ENCODE peak calls at places on chromosomes 13 and 19, in four cellular contexts. One of them, this sample, is unnamed. For H3K4me1 and H3K36me3, the result is how much of the 10 kb centered on the place peaks cover.

GRCh38 chr13:98033277-98034247 is 80.1 kb downstream of the IPO5 start:
- DNase-seq in mucosa of descending colon: no peak
- DNase-seq in fibroblast of lung: peak
- DNase-seq in tibial artery: no peak
- DNase-seq in this sample: peak

GRCh38 chr13:43405457-43405856 is 381.3 kb downstream of the ENOX1 start:
- DNase-seq in mucosa of descending colon: no peak
- DNase-seq in fibroblast of lung: peak
- DNase-seq in tibial artery: no peak
- DNase-seq in this sample: no peak

GRCh38 chr19:16106121-16106520 is 5.6 kb upstream of the RAB8A start:
- DNase-seq in mucosa of descending colon: no peak
- DNase-seq in fibroblast of lung: peak
- DNase-seq in tibial artery: no peak
- DNase-seq in this sample: no peak

GRCh38 chr19:49356382-49356781 is 5.8 kb downstream of the TEAD2 start:
- DNase-seq in mucosa of descending colon: no peak
- DNase-seq in fibroblast of lung: no peak
- DNase-seq in tibial artery: no peak
- DNase-seq in this sample: no peak

GRCh38 chr13:90652036-90652435 is 695.5 kb upstream of the MIR17HG start:
- DNase-seq in mucosa of descending colon: no peak
- DNase-seq in fibroblast of lung: no peak
- DNase-seq in tibial artery: no peak
- DNase-seq in this sample: no peak

GRCh38 chr13:106151056-106151699 is 384.3 kb downstream of the EFNB2 start:
- DNase-seq in mucosa of descending colon: no peak
- DNase-seq in fibroblast of lung: peak
- DNase-seq in tibial artery: no peak
- DNase-seq in this sample: peak

GRCh38 chr19:3606690-3607289 is at the start of gene TBXA2R:
- DNase-seq in mucosa of descending colon: no peak
- DNase-seq in fibroblast of lung: peak
- DNase-seq in tibial artery: peak
- DNase-seq in this sample: no peak

GRCh38 chr19:15279326-15279904 is 47.2 kb upstream of the EPHX3 start:
- DNase-seq in mucosa of descending colon: no peak
- DNase-seq in fibroblast of lung: no peak
- DNase-seq in tibial artery: no peak
- DNase-seq in this sample: no peak

GRCh38 chr19:10861118-10861651 is 10.2 kb upstream of the CARM1 start:
- DNase-seq in mucosa of descending colon: no peak
- DNase-seq in fibroblast of lung: no peak
- DNase-seq in tibial artery: no peak
- DNase-seq in this sample: peak

GRCh38 chr13:21086929-21087328 is 25.5 kb upstream of the LATS2 start:
- DNase-seq in mucosa of descending colon: no peak
- DNase-seq in fibroblast of lung: no peak
- DNase-seq in tibial artery: no peak
- DNase-seq in this sample: no peak

GRCh38 chr13:98972059-98972458 is 5.8 kb downstream of the DOCK9 start:
- DNase-seq in mucosa of descending colon: no peak
- DNase-seq in fibroblast of lung: no peak
- DNase-seq in tibial artery: no peak
- DNase-seq in this sample: no peak

GRCh38 chr13:109148243-109148642 is 518.8 kb downstream of the MYO16 start:
- DNase-seq in mucosa of descending colon: no peak
- DNase-seq in fibroblast of lung: peak
- DNase-seq in tibial artery: no peak
- DNase-seq in this sample: no peak

GRCh38 chr13:26220575-26220974 is 1.5 kb downstream of the RNF6 start:
- DNase-seq in mucosa of descending colon: no peak
- DNase-seq in fibroblast of lung: peak
- DNase-seq in tibial artery: no peak
- DNase-seq in this sample: no peak

GRCh38 chr13:97977376-97977705 is 23.9 kb downstream of the IPO5 start:
- DNase-seq in mucosa of descending colon: no peak
- DNase-seq in fibroblast of lung: peak
- DNase-seq in tibial artery: no peak
- DNase-seq in this sample: peak

GRCh38 chr13:45989607-45990006 is 62.9 kb downstream of the ZC3H13 start:
- DNase-seq in mucosa of descending colon: no peak
- DNase-seq in fibroblast of lung: peak
- DNase-seq in tibial artery: no peak
- DNase-seq in this sample: no peak

GRCh38 chr13:74145249-74145970 is 11.2 kb upstream of the KLF12 start:
- DNase-seq in mucosa of descending colon: no peak
- DNase-seq in fibroblast of lung: peak
- DNase-seq in tibial artery: no peak
- DNase-seq in this sample: no peak

GRCh38 chr19:48836089-48837017 is at the start of gene HSD17B14:
- DNase-seq in mucosa of descending colon: no peak
- DNase-seq in fibroblast of lung: peak
- DNase-seq in tibial artery: peak
- DNase-seq in this sample: no peak

GRCh38 chr13:24192811-24193162 is 32.3 kb downstream of the SPATA13 start:
- DNase-seq in mucosa of descending colon: no peak
- DNase-seq in fibroblast of lung: no peak
- DNase-seq in tibial artery: no peak
- DNase-seq in this sample: no peak

GRCh38 chr13:96527497-96527896 is 437.6 kb downstream of the HS6ST3 start:
- DNase-seq in mucosa of descending colon: no peak
- DNase-seq in fibroblast of lung: no peak
- DNase-seq in tibial artery: no peak
- DNase-seq in this sample: no peak

GRCh38 chr13:46160474-46161066 is 21.4 kb downstream of the LCP1 start:
- DNase-seq in mucosa of descending colon: no peak
- DNase-seq in fibroblast of lung: peak
- DNase-seq in tibial artery: no peak
- DNase-seq in this sample: peak

GRCh38 chr19:42325896-42326771 is 699 bp downstream of the MEGF8 start:
- DNase-seq in mucosa of descending colon: peak
- DNase-seq in fibroblast of lung: no peak
- DNase-seq in tibial artery: no peak
- DNase-seq in this sample: no peak

GRCh38 chr13:49584771-49585182 is 581 bp downstream of the RCBTB1 start:
- DNase-seq in mucosa of descending colon: no peak
- DNase-seq in fibroblast of lung: no peak
- DNase-seq in tibial artery: no peak
- DNase-seq in this sample: no peak

GRCh38 chr19:46369817-46370216 is 22.9 kb downstream of the PPP5C start:
- DNase-seq in mucosa of descending colon: no peak
- DNase-seq in fibroblast of lung: no peak
- DNase-seq in tibial artery: no peak
- DNase-seq in this sample: no peak

GRCh38 chr19:33465371-33465770 is 56.2 kb downstream of the PEPD start:
- DNase-seq in mucosa of descending colon: no peak
- DNase-seq in fibroblast of lung: no peak
- DNase-seq in tibial artery: no peak
- DNase-seq in this sample: no peak

DNA sequence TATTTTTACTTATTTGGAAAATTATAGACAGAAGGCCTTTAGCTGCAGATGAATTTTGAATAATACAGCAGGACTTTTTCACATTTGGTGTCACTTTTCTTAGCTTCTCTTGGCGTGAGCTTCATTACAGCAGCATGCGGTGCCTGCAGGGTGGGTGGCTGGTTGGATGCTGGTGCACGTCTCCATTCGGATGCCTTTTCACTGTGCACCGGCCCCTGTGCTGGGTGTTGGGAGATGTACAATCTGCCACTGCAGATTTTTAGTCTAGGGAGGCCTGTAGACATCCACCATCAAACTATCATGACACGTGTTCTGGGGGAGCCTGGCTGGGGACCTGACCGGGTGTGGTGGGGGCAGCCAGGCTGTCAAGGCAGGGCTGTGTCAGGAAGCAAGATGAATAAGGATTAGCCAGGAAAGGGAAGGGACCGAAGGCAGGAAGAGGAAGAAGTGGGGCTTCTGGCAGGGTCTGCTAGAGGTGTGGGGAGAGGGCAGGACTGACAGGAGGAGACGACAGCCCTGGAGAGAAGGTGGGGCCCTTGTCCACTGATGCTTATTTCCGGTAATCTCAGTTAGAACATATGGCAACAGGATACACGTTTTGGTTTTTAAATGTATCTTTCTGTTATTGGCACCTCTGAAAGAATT is 88.8 kb downstream of the ARHGEF7 start:
- DNase-seq in mucosa of descending colon: no peak
- DNase-seq in fibroblast of lung: no peak
- DNase-seq in tibial artery: no peak
- DNase-seq in this sample: no peak
- H3K4me3 ChIP-seq in mucosa of descending colon: no peak
- H3K4me3 ChIP-seq in fibroblast of lung: peak
- H3K4me3 ChIP-seq in tibial artery: peak
- H3K4me3 ChIP-seq in this sample: no peak

DNA sequence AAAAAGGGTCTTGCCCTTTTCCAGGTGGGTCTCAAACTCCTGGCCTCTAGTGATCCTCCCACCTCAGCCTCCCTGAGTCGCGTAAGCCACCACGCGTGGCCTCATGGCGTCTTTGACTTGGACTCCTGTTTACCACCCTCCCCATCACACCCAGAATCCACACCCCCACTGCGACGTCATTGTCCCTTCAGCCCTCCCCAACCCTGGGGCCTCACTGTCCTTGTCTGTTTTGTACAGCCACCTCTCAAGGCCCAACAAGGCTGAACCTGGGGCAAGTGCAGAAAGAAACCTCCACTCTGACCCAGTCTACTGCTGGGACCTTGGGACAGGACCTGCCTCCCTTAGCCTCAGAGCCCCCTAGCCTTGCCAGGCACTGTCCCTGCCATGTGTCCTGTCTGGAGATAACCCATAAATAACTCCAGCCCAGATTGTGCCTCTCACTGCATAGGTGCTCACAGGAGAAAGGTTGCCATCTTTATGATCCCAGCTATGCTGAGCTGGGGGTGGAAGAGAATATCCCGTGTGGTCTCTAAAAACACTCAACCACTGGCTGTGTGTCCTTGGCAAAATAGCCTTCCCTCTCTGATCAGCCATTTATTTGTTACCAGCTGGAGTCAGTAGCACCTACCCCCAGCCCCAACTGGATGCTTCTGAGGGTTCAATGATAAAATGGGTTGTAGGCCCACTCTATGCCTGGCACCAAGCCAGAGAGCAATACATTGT is 1.8 kb upstream of the IFI30 start:
- DNase-seq in mucosa of descending colon: no peak
- DNase-seq in fibroblast of lung: no peak
- DNase-seq in tibial artery: no peak
- DNase-seq in this sample: no peak
- H3K4me1 ChIP-seq in mucosa of descending colon: under half
- H3K4me1 ChIP-seq in fibroblast of lung: under half
- H3K4me1 ChIP-seq in tibial artery: under half
- H3K4me1 ChIP-seq in this sample: under half

DNA sequence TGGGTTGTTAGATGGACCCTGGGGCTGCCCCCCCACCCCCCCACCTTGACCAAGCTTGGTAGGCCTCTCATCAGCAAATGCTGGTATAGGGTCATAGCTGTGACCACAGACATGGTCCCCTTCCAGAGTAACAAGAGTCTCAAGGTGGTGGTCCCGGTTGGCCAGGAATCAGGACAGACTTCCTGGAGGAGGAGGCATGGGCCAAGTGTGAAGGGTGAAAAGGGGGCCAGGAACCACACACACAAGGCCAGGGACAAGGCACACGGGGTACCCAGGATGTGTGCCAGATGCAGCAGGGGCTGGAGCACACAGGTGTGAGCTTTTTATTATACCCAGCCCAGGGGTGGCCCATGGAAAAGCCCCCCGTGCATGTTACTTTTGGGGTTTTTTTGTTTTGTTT is 1.0 kb upstream of the MRI1 start:
- DNase-seq in mucosa of descending colon: no peak
- DNase-seq in fibroblast of lung: no peak
- DNase-seq in tibial artery: no peak
- DNase-seq in this sample: no peak
- H3K36me3 ChIP-seq in mucosa of descending colon: under half
- H3K36me3 ChIP-seq in fibroblast of lung: under half
- H3K36me3 ChIP-seq in tibial artery: under half
- H3K36me3 ChIP-seq in this sample: under half

DNA sequence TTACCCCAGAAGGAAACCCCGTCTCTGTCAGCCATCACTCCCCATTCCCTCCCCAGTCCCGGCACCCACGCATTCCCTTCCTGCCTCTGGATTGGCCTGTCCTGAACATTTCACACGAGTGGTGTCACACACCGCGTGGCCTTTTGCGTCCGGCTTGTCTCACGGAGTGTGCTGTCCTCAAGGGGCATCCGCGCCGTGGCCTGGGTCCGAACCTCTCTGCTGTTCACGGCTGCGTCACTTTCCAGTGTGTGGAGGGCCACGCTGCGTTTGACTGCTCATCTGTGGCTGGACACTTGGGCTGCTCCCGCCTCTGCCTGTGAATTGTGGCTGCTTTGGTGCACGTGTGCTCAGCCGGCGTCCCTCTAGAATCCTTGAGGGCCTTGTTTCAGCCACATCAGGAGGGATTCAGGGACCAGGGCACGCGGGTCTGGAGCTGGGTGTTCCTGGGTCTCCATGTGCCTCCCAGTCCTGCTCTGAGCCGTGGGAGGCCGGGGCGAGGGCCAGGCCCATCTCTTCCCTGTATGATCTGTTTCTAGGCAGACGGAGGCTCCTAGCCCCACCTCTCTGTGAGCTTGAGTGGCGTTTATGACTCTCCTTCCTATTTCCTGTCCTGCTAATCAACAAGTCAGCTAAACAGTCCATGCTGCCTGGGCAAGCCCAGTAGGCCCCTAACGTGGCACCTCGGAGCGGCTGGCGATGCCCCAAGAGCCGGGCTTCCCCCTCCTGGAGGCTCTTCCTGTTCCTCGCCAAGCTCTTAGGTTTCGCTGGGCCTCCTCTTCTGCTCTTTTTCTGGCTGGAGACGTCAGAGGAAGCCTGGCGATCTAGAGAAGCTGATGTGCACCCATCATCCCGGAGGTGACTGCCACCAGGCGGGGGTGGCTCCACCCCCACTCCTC is 8.1 kb downstream of the STK11 start:
- DNase-seq in mucosa of descending colon: no peak
- DNase-seq in fibroblast of lung: peak
- DNase-seq in tibial artery: peak
- DNase-seq in this sample: peak
- H3K4me3 ChIP-seq in mucosa of descending colon: no peak
- H3K4me3 ChIP-seq in fibroblast of lung: no peak
- H3K4me3 ChIP-seq in tibial artery: peak
- H3K4me3 ChIP-seq in this sample: no peak

GRCh38 chr19:7994923-7995682 is 10.3 kb downstream of the ELAVL1 start:
- DNase-seq in mucosa of descending colon: no peak
- DNase-seq in fibroblast of lung: peak
- DNase-seq in tibial artery: no peak
- DNase-seq in this sample: no peak

GRCh38 chr19:7995756-7996155 is 9.7 kb downstream of the ELAVL1 start:
- DNase-seq in mucosa of descending colon: no peak
- DNase-seq in fibroblast of lung: no peak
- DNase-seq in tibial artery: no peak
- DNase-seq in this sample: no peak

GRCh38 chr19:7992575-7992974 is 12.9 kb downstream of the ELAVL1 start:
- DNase-seq in mucosa of descending colon: no peak
- DNase-seq in fibroblast of lung: no peak
- DNase-seq in tibial artery: no peak
- DNase-seq in this sample: peak

GRCh38 chr19:7993560-7993959 is 11.9 kb downstream of the ELAVL1 start:
- DNase-seq in mucosa of descending colon: no peak
- DNase-seq in fibroblast of lung: no peak
- DNase-seq in tibial artery: no peak
- DNase-seq in this sample: no peak

GRCh38 chr19:7994114-7994513 is 11.3 kb downstream of the ELAVL1 start:
- DNase-seq in mucosa of descending colon: no peak
- DNase-seq in fibroblast of lung: no peak
- DNase-seq in tibial artery: no peak
- DNase-seq in this sample: no peak
- H3K4me1 ChIP-seq in mucosa of descending colon: under half
- H3K4me1 ChIP-seq in fibroblast of lung: under half
- H3K4me1 ChIP-seq in tibial artery: under half
- H3K4me1 ChIP-seq in this sample: under half

GRCh38 chr19:35723671-35724070 is 5.9 kb downstream of the KMT2B start:
- DNase-seq in mucosa of descending colon: no peak
- DNase-seq in fibroblast of lung: no peak
- DNase-seq in tibial artery: no peak
- DNase-seq in this sample: no peak
- H3K36me3 ChIP-seq in mucosa of descending colon: under half
- H3K36me3 ChIP-seq in fibroblast of lung: half or more
- H3K36me3 ChIP-seq in tibial artery: half or more
- H3K36me3 ChIP-seq in this sample: under half

This sample was measured in small intestine.